ENCODE peak calls at places on chromosome 14, in four cellular contexts. One of them, this sample, is unnamed.

GRCh38 chr14:101362529-101363260 is 198.6 kb upstream of the DIO3 start:
- DNase-seq in upper lobe of left lung: peak
- DNase-seq in ovary: no peak
- DNase-seq in suprapubic skin: no peak
- DNase-seq in this sample: peak

GRCh38 chr14:96635850-96636249 is 133.7 kb downstream of the PAPOLA start:
- DNase-seq in upper lobe of left lung: no peak
- DNase-seq in ovary: no peak
- DNase-seq in suprapubic skin: no peak
- DNase-seq in this sample: peak

GRCh38 chr14:66530526-66530925 is 22.6 kb downstream of the GPHN start:
- DNase-seq in upper lobe of left lung: no peak
- DNase-seq in ovary: no peak
- DNase-seq in suprapubic skin: no peak
- DNase-seq in this sample: no peak

GRCh38 chr14:97104029-97104428 is 306.8 kb downstream of the VRK1 start:
- DNase-seq in upper lobe of left lung: no peak
- DNase-seq in ovary: no peak
- DNase-seq in suprapubic skin: no peak
- DNase-seq in this sample: no peak

GRCh38 chr14:65551019-65551643 is 138.6 kb downstream of the FUT8 start:
- DNase-seq in upper lobe of left lung: no peak
- DNase-seq in ovary: no peak
- DNase-seq in suprapubic skin: no peak
- DNase-seq in this sample: no peak

GRCh38 chr14:54348001-54348611 is 48.7 kb upstream of the CDKN3 start:
- DNase-seq in upper lobe of left lung: no peak
- DNase-seq in ovary: no peak
- DNase-seq in suprapubic skin: no peak
- DNase-seq in this sample: no peak

GRCh38 chr14:81208489-81208888 is 12.3 kb downstream of the GTF2A1 start:
- DNase-seq in upper lobe of left lung: no peak
- DNase-seq in ovary: no peak
- DNase-seq in suprapubic skin: no peak
- DNase-seq in this sample: no peak

GRCh38 chr14:61547186-61548121 is 147.9 kb upstream of the HIF1A start:
- DNase-seq in upper lobe of left lung: no peak
- DNase-seq in ovary: no peak
- DNase-seq in suprapubic skin: no peak
- DNase-seq in this sample: no peak

GRCh38 chr14:36067428-36068187 is 108.9 kb downstream of the PTCSC3 start:
- DNase-seq in upper lobe of left lung: no peak
- DNase-seq in ovary: no peak
- DNase-seq in suprapubic skin: no peak
- DNase-seq in this sample: no peak

GRCh38 chr14:38404616-38405015 is 148.7 kb upstream of the CLEC14A start:
- DNase-seq in upper lobe of left lung: no peak
- DNase-seq in ovary: no peak
- DNase-seq in suprapubic skin: no peak
- DNase-seq in this sample: no peak

GRCh38 chr14:36346052-36346451 is 25.6 kb upstream of the MBIP start:
- DNase-seq in upper lobe of left lung: no peak
- DNase-seq in ovary: no peak
- DNase-seq in suprapubic skin: no peak
- DNase-seq in this sample: no peak

GRCh38 chr14:98940693-98941437 is 331.1 kb downstream of the BCL11B start:
- DNase-seq in upper lobe of left lung: no peak
- DNase-seq in ovary: no peak
- DNase-seq in suprapubic skin: peak
- DNase-seq in this sample: no peak

GRCh38 chr14:88098128-88098527 is 93.2 kb downstream of the GPR65 start:
- DNase-seq in upper lobe of left lung: no peak
- DNase-seq in ovary: no peak
- DNase-seq in suprapubic skin: no peak
- DNase-seq in this sample: no peak

GRCh38 chr14:47227051-47227600 is 448.3 kb downstream of the MDGA2 start:
- DNase-seq in upper lobe of left lung: no peak
- DNase-seq in ovary: no peak
- DNase-seq in suprapubic skin: no peak
- DNase-seq in this sample: no peak

DNA sequence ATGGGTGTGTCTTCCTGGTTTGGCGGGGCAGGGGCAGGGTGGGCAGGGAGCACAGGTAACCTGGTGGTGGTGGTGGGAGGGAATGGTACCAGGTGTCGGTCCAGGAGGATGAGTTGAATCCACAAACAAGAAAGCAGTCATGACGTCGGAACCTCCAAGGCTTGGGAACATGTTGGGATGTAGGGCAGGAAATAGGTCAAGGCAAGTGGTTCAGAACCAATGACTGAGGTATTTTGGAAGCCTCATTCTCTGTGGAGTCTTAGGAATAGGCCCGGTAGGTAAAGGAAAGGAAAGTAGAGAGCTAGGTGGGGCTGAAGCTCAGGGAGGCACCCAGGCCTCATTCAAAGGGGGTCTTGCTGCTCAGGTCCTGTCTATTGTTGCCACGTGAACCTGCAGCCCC is 39.1 kb upstream of the TMED10 start:
- DNase-seq in upper lobe of left lung: no peak
- DNase-seq in ovary: no peak
- DNase-seq in suprapubic skin: no peak
- DNase-seq in this sample: no peak
- TF ChIP-seq EP300 in upper lobe of left lung: no peak
- TF ChIP-seq EP300 in ovary: no peak
- TF ChIP-seq EP300 in suprapubic skin: no peak
- TF ChIP-seq EP300 in this sample: no peak

DNA sequence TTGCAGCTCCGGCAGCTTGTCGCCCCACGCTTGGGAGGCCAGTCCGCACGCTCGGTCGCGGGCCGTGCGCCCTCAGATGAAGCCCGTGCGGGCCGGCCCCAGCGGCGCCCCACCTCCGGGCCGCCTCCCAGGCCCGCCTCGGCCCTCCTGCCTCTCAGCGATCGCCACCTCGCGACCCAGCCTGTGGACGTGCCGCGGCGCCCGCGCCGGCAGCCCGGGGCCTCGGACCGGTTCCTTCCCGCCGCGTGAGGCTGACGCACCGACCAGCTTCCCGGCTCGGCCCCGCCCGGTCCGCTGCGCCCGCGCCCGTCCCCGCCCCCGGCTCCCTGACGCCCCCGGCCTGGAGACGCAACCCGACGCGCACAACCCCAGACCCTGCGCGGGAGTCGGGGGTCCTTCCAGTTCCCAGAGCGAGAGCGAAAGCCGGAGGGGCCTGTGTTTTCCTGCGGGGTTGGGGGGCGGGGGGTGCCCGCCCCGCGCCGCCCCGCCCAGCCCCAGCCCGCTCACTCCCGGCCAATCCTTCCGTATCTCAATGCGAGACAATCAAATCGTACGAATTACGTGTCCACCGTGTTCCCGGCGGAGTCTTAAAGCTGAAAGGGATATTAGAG is at the start of gene ERO1A:
- DNase-seq in upper lobe of left lung: peak
- DNase-seq in ovary: peak
- DNase-seq in suprapubic skin: peak
- DNase-seq in this sample: peak
- TF ChIP-seq POLR2A in upper lobe of left lung: no peak
- TF ChIP-seq POLR2A in ovary: peak
- TF ChIP-seq POLR2A in suprapubic skin: peak
- TF ChIP-seq POLR2A in this sample: peak

DNA sequence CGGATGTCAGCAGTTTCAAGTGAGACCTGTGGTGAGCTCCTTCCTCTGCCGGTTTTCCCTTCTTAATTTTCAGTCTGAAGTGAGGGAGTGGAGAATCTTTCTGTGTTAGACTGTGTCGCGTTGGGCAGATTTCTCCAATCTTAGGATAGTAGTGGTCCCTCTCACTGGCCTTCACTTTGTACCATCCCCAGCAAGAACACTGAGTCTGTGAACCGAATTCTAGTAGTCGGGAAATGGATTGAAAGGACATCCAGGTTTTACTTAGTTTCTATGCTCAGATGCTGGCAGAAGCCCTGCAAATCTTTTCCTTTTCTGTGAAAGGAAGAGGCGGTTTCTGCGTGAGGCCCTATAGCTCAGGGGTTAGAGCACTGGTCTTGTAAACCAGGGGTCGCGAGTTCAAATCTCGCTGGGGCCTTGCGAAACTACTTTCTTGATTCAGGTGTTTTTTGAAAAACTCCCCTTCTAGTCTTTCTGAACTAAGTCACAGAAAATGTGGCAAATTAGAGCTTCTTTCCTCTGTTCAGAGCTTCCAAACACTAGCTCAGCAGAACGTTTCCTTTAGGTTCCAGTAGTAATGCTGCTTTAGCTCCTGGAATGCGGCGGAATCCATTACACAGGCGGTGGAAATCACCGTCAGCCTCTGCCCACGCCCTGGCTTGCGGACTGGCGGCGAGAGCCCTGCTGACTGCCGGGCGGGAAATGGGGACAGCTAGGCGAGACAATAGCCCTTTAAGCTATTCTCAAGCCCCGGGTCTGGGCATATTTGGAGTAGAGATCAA is 2.8 kb upstream of the RNASE4 start:
- DNase-seq in upper lobe of left lung: peak
- DNase-seq in ovary: peak
- DNase-seq in suprapubic skin: peak
- DNase-seq in this sample: peak
- TF ChIP-seq EP300 in upper lobe of left lung: no peak
- TF ChIP-seq EP300 in ovary: no peak
- TF ChIP-seq EP300 in suprapubic skin: no peak
- TF ChIP-seq EP300 in this sample: no peak

GRCh38 chr14:91732859-91733477 is 1.1 kb upstream of the CATSPERB start:
- DNase-seq in upper lobe of left lung: no peak
- DNase-seq in ovary: no peak
- DNase-seq in suprapubic skin: no peak
- DNase-seq in this sample: no peak
- TF ChIP-seq POLR2A in upper lobe of left lung: no peak
- TF ChIP-seq POLR2A in ovary: no peak
- TF ChIP-seq POLR2A in suprapubic skin: no peak
- TF ChIP-seq POLR2A in this sample: no peak

GRCh38 chr14:72737560-72737943 is 156.3 kb downstream of the DPF3 start:
- DNase-seq in upper lobe of left lung: no peak
- DNase-seq in ovary: no peak
- DNase-seq in suprapubic skin: no peak
- DNase-seq in this sample: no peak
- TF ChIP-seq EP300 in upper lobe of left lung: no peak
- TF ChIP-seq EP300 in ovary: no peak
- TF ChIP-seq EP300 in suprapubic skin: no peak
- TF ChIP-seq EP300 in this sample: no peak

GRCh38 chr14:24095196-24096068 is 1.3 kb downstream of the PCK2 start:
- DNase-seq in upper lobe of left lung: no peak
- DNase-seq in ovary: no peak
- DNase-seq in suprapubic skin: peak
- DNase-seq in this sample: no peak
- TF ChIP-seq POLR2A in upper lobe of left lung: no peak
- TF ChIP-seq POLR2A in ovary: no peak
- TF ChIP-seq POLR2A in suprapubic skin: no peak
- TF ChIP-seq POLR2A in this sample: no peak

GRCh38 chr14:103123128-103123633 is at the start of gene TNFAIP2:
- DNase-seq in upper lobe of left lung: peak
- DNase-seq in ovary: peak
- DNase-seq in suprapubic skin: peak
- DNase-seq in this sample: no peak
- TF ChIP-seq EP300 in upper lobe of left lung: no peak
- TF ChIP-seq EP300 in ovary: no peak
- TF ChIP-seq EP300 in suprapubic skin: no peak
- TF ChIP-seq EP300 in this sample: no peak

DNA sequence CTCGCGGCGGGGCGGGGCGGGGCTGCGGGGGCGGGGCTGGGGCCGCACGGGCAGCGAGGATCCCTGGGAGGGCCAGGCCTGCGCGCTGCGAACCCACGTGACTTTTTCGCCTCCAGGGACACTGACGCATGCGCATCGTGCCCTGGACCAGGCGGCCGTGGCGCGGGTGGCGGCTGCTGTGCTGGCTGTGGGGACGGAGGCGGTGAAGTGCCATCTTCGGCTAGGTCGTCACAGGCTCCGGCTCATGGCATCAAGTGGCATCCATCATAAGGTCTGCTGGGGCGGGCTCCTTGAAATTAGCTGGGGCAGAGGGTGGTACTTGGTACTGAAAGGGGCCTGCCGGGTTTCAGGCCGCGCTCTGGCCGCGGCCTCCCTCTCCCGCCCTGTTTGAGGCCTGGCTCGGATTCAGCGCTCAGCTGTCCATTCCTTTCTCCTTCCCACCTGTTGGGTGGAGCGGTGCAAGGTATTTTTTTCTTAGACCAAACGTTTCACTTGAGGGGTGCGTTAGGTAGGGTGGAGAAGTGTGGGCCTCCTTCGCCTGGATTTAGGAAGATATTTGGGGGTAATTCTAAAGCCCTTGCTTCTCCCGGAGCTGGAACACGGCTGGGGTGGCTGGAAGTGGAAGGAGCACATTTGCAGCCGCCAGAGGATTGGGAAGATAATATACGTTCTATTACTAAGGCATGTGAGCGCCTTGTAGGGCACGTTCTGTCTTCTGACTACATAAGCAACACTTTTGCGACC is at the start of gene PRPF39:
- DNase-seq in upper lobe of left lung: peak
- DNase-seq in ovary: peak
- DNase-seq in suprapubic skin: peak
- DNase-seq in this sample: peak
- TF ChIP-seq POLR2A in upper lobe of left lung: no peak
- TF ChIP-seq POLR2A in ovary: peak
- TF ChIP-seq POLR2A in suprapubic skin: peak
- TF ChIP-seq POLR2A in this sample: peak

This sample was measured in esophagus muscularis mucosa.